ENCODE peak calls at places on chromosome 13, in seven cellular contexts. One of them, this sample, is unnamed.

GRCh38 chr13:26037302-26037701 is 14.5 kb downstream of the SHISA2 start:
- DNase-seq in mucosa of descending colon: no peak
- DNase-seq in C1 segment of cervical spinal cord: no peak
- DNase-seq in small intestine: no peak
- DNase-seq in stimulated activated CD8-positive, alpha-beta memory T cell treated with anti-CD3 and anti-CD28 coated beads, Interleukin-15, amount 100 ng/mL, for 48 hours: no peak
- DNase-seq in astrocyte of the cerebellum: no peak
- DNase-seq in neural crest cell: peak
- DNase-seq in this sample: peak

GRCh38 chr13:28636677-28637317 is 22.1 kb upstream of the POMP start:
- DNase-seq in small intestine: peak
- DNase-seq in neural crest cell: peak
- DNase-seq in mucosa of descending colon: no peak
- DNase-seq in stimulated activated CD8-positive, alpha-beta memory T cell treated with anti-CD3 and anti-CD28 coated beads, Interleukin-15, amount 100 ng/mL, for 48 hours: peak
- DNase-seq in C1 segment of cervical spinal cord: no peak
- DNase-seq in astrocyte of the cerebellum: peak
- DNase-seq in this sample: no peak

GRCh38 chr13:71610876-71611275 is 256.1 kb downstream of the DACH1 start:
- DNase-seq in neural crest cell: no peak
- DNase-seq in C1 segment of cervical spinal cord: no peak
- DNase-seq in small intestine: no peak
- DNase-seq in stimulated activated CD8-positive, alpha-beta memory T cell treated with anti-CD3 and anti-CD28 coated beads, Interleukin-15, amount 100 ng/mL, for 48 hours: no peak
- DNase-seq in astrocyte of the cerebellum: no peak
- DNase-seq in mucosa of descending colon: no peak
- DNase-seq in this sample: no peak

GRCh38 chr13:46172531-46172991 is 9.4 kb downstream of the LCP1 start:
- DNase-seq in C1 segment of cervical spinal cord: no peak
- DNase-seq in small intestine: peak
- DNase-seq in neural crest cell: no peak
- DNase-seq in stimulated activated CD8-positive, alpha-beta memory T cell treated with anti-CD3 and anti-CD28 coated beads, Interleukin-15, amount 100 ng/mL, for 48 hours: no peak
- DNase-seq in mucosa of descending colon: peak
- DNase-seq in astrocyte of the cerebellum: no peak
- DNase-seq in this sample: no peak

GRCh38 chr13:71252191-71252704 is 614.8 kb downstream of the DACH1 start:
- DNase-seq in mucosa of descending colon: no peak
- DNase-seq in neural crest cell: no peak
- DNase-seq in C1 segment of cervical spinal cord: no peak
- DNase-seq in small intestine: peak
- DNase-seq in stimulated activated CD8-positive, alpha-beta memory T cell treated with anti-CD3 and anti-CD28 coated beads, Interleukin-15, amount 100 ng/mL, for 48 hours: no peak
- DNase-seq in astrocyte of the cerebellum: no peak
- DNase-seq in this sample: no peak

GRCh38 chr13:104553156-104553555 is 1486.9 kb upstream of the SLC10A2 start:
- DNase-seq in mucosa of descending colon: no peak
- DNase-seq in astrocyte of the cerebellum: peak
- DNase-seq in small intestine: no peak
- DNase-seq in stimulated activated CD8-positive, alpha-beta memory T cell treated with anti-CD3 and anti-CD28 coated beads, Interleukin-15, amount 100 ng/mL, for 48 hours: no peak
- DNase-seq in neural crest cell: no peak
- DNase-seq in C1 segment of cervical spinal cord: no peak
- DNase-seq in this sample: no peak

GRCh38 chr13:23960566-23961156 is 63.4 kb upstream of the C1QTNF9B start:
- DNase-seq in stimulated activated CD8-positive, alpha-beta memory T cell treated with anti-CD3 and anti-CD28 coated beads, Interleukin-15, amount 100 ng/mL, for 48 hours: no peak
- DNase-seq in astrocyte of the cerebellum: no peak
- DNase-seq in neural crest cell: no peak
- DNase-seq in mucosa of descending colon: no peak
- DNase-seq in small intestine: peak
- DNase-seq in C1 segment of cervical spinal cord: no peak
- DNase-seq in this sample: no peak

GRCh38 chr13:42478531-42479156 is 95.3 kb upstream of the TNFSF11 start:
- DNase-seq in C1 segment of cervical spinal cord: no peak
- DNase-seq in astrocyte of the cerebellum: peak
- DNase-seq in neural crest cell: no peak
- DNase-seq in small intestine: peak
- DNase-seq in mucosa of descending colon: no peak
- DNase-seq in stimulated activated CD8-positive, alpha-beta memory T cell treated with anti-CD3 and anti-CD28 coated beads, Interleukin-15, amount 100 ng/mL, for 48 hours: no peak
- DNase-seq in this sample: no peak

GRCh38 chr13:30334663-30335386 is 27.5 kb upstream of the KATNAL1 start:
- DNase-seq in astrocyte of the cerebellum: no peak
- DNase-seq in stimulated activated CD8-positive, alpha-beta memory T cell treated with anti-CD3 and anti-CD28 coated beads, Interleukin-15, amount 100 ng/mL, for 48 hours: no peak
- DNase-seq in mucosa of descending colon: no peak
- DNase-seq in C1 segment of cervical spinal cord: no peak
- DNase-seq in small intestine: peak
- DNase-seq in neural crest cell: peak
- DNase-seq in this sample: no peak

GRCh38 chr13:33940898-33941297 is 122.9 kb downstream of the RFC3 start:
- DNase-seq in astrocyte of the cerebellum: no peak
- DNase-seq in mucosa of descending colon: no peak
- DNase-seq in small intestine: no peak
- DNase-seq in stimulated activated CD8-positive, alpha-beta memory T cell treated with anti-CD3 and anti-CD28 coated beads, Interleukin-15, amount 100 ng/mL, for 48 hours: no peak
- DNase-seq in C1 segment of cervical spinal cord: no peak
- DNase-seq in neural crest cell: no peak
- DNase-seq in this sample: no peak